ENCODE peak calls at places on chromosome 18, in five cellular contexts. One of them, this sample, is unnamed.
A peak's percentile ranks its signal among the peaks of the same experiment; 100 is the strongest.

GRCh38 chr18:50277935-50278334 is 3.4 kb downstream of the MBD1 start:
- DNase-seq in epithelial cell of esophagus: peak; percentile 91
- DNase-seq in Peyer's patch: no peak
- DNase-seq in vagina: no peak
- DNase-seq in fibroblast of pulmonary artery: peak; percentile 73
- DNase-seq in this sample: no peak

GRCh38 chr18:74447404-74448152 is 9.5 kb downstream of the DIPK1C start:
- DNase-seq in Peyer's patch: no peak
- DNase-seq in vagina: no peak
- DNase-seq in epithelial cell of esophagus: no peak
- DNase-seq in fibroblast of pulmonary artery: no peak
- DNase-seq in this sample: no peak

GRCh38 chr18:53984021-53984420 is 240.4 kb downstream of the MBD2 start:
- DNase-seq in Peyer's patch: no peak
- DNase-seq in fibroblast of pulmonary artery: peak; percentile 14
- DNase-seq in vagina: no peak
- DNase-seq in epithelial cell of esophagus: peak; percentile 64
- DNase-seq in this sample: no peak

GRCh38 chr18:57439985-57440330 is 4.8 kb downstream of the ONECUT2 start:
- DNase-seq in fibroblast of pulmonary artery: no peak
- DNase-seq in epithelial cell of esophagus: no peak
- DNase-seq in vagina: no peak
- DNase-seq in Peyer's patch: no peak
- DNase-seq in this sample: no peak

GRCh38 chr18:26546170-26546874 is 2.0 kb downstream of the KCTD1 start:
- DNase-seq in vagina: no peak
- DNase-seq in Peyer's patch: no peak
- DNase-seq in fibroblast of pulmonary artery: peak; percentile 19
- DNase-seq in epithelial cell of esophagus: peak; percentile 60
- DNase-seq in this sample: no peak

GRCh38 chr18:5542393-5543035 is 1.3 kb downstream of the EPB41L3 start:
- DNase-seq in epithelial cell of esophagus: no peak
- DNase-seq in Peyer's patch: no peak
- DNase-seq in fibroblast of pulmonary artery: no peak
- DNase-seq in vagina: no peak
- DNase-seq in this sample: no peak

GRCh38 chr18:76981388-76981968 is 151.1 kb downstream of the MBP start:
- DNase-seq in vagina: peak; percentile 61
- DNase-seq in epithelial cell of esophagus: no peak
- DNase-seq in Peyer's patch: no peak
- DNase-seq in fibroblast of pulmonary artery: no peak
- DNase-seq in this sample: no peak

GRCh38 chr18:59659486-59660187 is 37.6 kb downstream of the CCBE1 start:
- DNase-seq in Peyer's patch: no peak
- DNase-seq in vagina: no peak
- DNase-seq in epithelial cell of esophagus: peak; percentile 57
- DNase-seq in fibroblast of pulmonary artery: no peak
- DNase-seq in this sample: no peak

GRCh38 chr18:57882465-57882864 is 79.3 kb upstream of the ATP8B1 start:
- DNase-seq in vagina: no peak
- DNase-seq in epithelial cell of esophagus: no peak
- DNase-seq in fibroblast of pulmonary artery: no peak
- DNase-seq in Peyer's patch: no peak
- DNase-seq in this sample: no peak

GRCh38 chr18:56508637-56509036 is 129.8 kb downstream of the TXNL1 start:
- DNase-seq in epithelial cell of esophagus: no peak
- DNase-seq in vagina: no peak
- DNase-seq in Peyer's patch: no peak
- DNase-seq in fibroblast of pulmonary artery: peak; percentile 34
- DNase-seq in this sample: no peak

DNA sequence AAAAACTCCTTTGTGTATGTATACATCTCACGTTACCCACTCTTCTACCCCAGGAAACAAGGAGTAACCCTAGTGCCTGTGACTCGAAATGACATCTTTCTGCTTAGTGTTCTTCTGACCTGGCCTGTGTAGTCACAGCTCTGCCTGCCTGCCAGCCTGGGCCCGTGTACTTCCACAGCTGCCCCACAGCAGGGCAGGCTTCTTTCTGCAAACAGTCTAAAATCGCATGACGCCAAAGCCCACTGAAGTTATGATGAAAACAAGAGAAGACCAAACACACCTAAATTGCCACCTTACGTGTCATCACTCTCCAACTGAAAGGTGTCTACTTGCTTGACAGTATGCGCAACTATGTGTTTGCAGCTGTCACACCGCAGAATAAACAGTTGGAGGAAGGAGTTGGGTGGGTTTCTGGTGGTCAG is 1.5 kb downstream of the GAREM1 start:
- DNase-seq in epithelial cell of esophagus: peak; percentile 54
- DNase-seq in vagina: no peak
- DNase-seq in Peyer's patch: peak; percentile 59
- DNase-seq in fibroblast of pulmonary artery: peak; percentile 50
- DNase-seq in this sample: no peak
- TF ChIP-seq CTCF in epithelial cell of esophagus: peak; percentile 36
- TF ChIP-seq CTCF in vagina: no peak
- TF ChIP-seq CTCF in Peyer's patch: no peak
- TF ChIP-seq CTCF in fibroblast of pulmonary artery: peak; percentile 35
- TF ChIP-seq CTCF in this sample: no peak

GRCh38 chr18:12890964-12891363 is 6.9 kb upstream of the PTPN2 start:
- DNase-seq in fibroblast of pulmonary artery: no peak
- DNase-seq in vagina: no peak
- DNase-seq in Peyer's patch: no peak
- DNase-seq in epithelial cell of esophagus: no peak
- DNase-seq in this sample: no peak

GRCh38 chr18:12895016-12895415 is 11.0 kb upstream of the PTPN2 start:
- DNase-seq in vagina: no peak
- DNase-seq in epithelial cell of esophagus: no peak
- DNase-seq in Peyer's patch: no peak
- DNase-seq in fibroblast of pulmonary artery: no peak
- DNase-seq in this sample: no peak

GRCh38 chr18:12891561-12891960 is 7.5 kb upstream of the PTPN2 start:
- DNase-seq in epithelial cell of esophagus: peak; percentile 62
- DNase-seq in vagina: no peak
- DNase-seq in fibroblast of pulmonary artery: no peak
- DNase-seq in Peyer's patch: no peak
- DNase-seq in this sample: no peak

GRCh38 chr18:12886498-12887126 is 2.6 kb upstream of the PTPN2 start:
- DNase-seq in Peyer's patch: no peak
- DNase-seq in epithelial cell of esophagus: peak; percentile 41
- DNase-seq in fibroblast of pulmonary artery: peak; percentile 24
- DNase-seq in vagina: no peak
- DNase-seq in this sample: no peak

GRCh38 chr18:12890500-12890899 is 6.5 kb upstream of the PTPN2 start:
- DNase-seq in fibroblast of pulmonary artery: peak; percentile 28
- DNase-seq in epithelial cell of esophagus: no peak
- DNase-seq in vagina: no peak
- DNase-seq in Peyer's patch: no peak
- DNase-seq in this sample: no peak
- TF ChIP-seq CTCF in fibroblast of pulmonary artery: peak; percentile 28
- TF ChIP-seq CTCF in epithelial cell of esophagus: peak; percentile 4
- TF ChIP-seq CTCF in vagina: no peak
- TF ChIP-seq CTCF in Peyer's patch: no peak
- TF ChIP-seq CTCF in this sample: no peak

GRCh38 chr18:35993013-35993412 is 20.5 kb downstream of the RMP24 start:
- DNase-seq in epithelial cell of esophagus: no peak
- DNase-seq in Peyer's patch: no peak
- DNase-seq in fibroblast of pulmonary artery: no peak
- DNase-seq in vagina: no peak
- DNase-seq in this sample: no peak

GRCh38 chr18:35999925-36000324 is 27.4 kb downstream of the RMP24 start:
- DNase-seq in Peyer's patch: no peak
- DNase-seq in fibroblast of pulmonary artery: no peak
- DNase-seq in epithelial cell of esophagus: no peak
- DNase-seq in vagina: no peak
- DNase-seq in this sample: no peak

DNA sequence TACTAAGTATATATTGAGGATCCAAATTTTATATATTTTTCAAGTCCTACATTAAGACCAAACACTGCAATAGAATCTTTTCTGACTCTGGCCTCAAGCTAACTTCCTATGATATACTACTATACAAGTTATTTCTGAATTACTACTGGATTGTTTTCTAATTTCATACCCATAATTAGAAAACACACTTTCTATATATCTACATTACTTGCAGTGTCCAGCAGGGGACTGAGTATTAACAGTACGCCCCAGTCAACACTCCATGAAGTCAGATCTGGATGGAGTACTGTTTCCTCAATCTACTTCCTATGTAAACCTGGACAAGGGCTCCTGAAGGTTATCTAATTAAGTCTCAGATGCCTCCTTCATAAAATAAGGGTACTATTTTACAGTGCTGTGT is 26.5 kb downstream of the RMP24 start:
- DNase-seq in fibroblast of pulmonary artery: peak; percentile 22
- DNase-seq in vagina: no peak
- DNase-seq in epithelial cell of esophagus: peak; percentile 27
- DNase-seq in Peyer's patch: no peak
- DNase-seq in this sample: no peak
- TF ChIP-seq CTCF in fibroblast of pulmonary artery: peak; percentile 41
- TF ChIP-seq CTCF in vagina: no peak
- TF ChIP-seq CTCF in epithelial cell of esophagus: peak; percentile 50
- TF ChIP-seq CTCF in Peyer's patch: no peak
- TF ChIP-seq CTCF in this sample: no peak

GRCh38 chr18:34075963-34076860 is 148.5 kb downstream of the NOL4 start:
- DNase-seq in Peyer's patch: no peak
- DNase-seq in vagina: no peak
- DNase-seq in fibroblast of pulmonary artery: no peak
- DNase-seq in epithelial cell of esophagus: no peak
- DNase-seq in this sample: no peak

GRCh38 chr18:34077599-34077998 is 147.1 kb downstream of the NOL4 start:
- DNase-seq in Peyer's patch: no peak
- DNase-seq in vagina: no peak
- DNase-seq in fibroblast of pulmonary artery: no peak
- DNase-seq in epithelial cell of esophagus: no peak
- DNase-seq in this sample: no peak
- TF ChIP-seq CTCF in Peyer's patch: no peak
- TF ChIP-seq CTCF in vagina: no peak
- TF ChIP-seq CTCF in fibroblast of pulmonary artery: no peak
- TF ChIP-seq CTCF in epithelial cell of esophagus: no peak
- TF ChIP-seq CTCF in this sample: no peak

GRCh38 chr18:36419913-36420531 is 122.5 kb downstream of the FHOD3 start:
- DNase-seq in vagina: no peak
- DNase-seq in fibroblast of pulmonary artery: peak; percentile 20
- DNase-seq in epithelial cell of esophagus: peak; percentile 89
- DNase-seq in Peyer's patch: no peak
- DNase-seq in this sample: no peak
- TF ChIP-seq CTCF in vagina: no peak
- TF ChIP-seq CTCF in fibroblast of pulmonary artery: peak; percentile 4
- TF ChIP-seq CTCF in epithelial cell of esophagus: peak; percentile 58
- TF ChIP-seq CTCF in Peyer's patch: no peak
- TF ChIP-seq CTCF in this sample: no peak

GRCh38 chr18:45851196-45851925 is 25.9 kb downstream of the SIGLEC15 start:
- DNase-seq in vagina: no peak
- DNase-seq in epithelial cell of esophagus: no peak
- DNase-seq in Peyer's patch: no peak
- DNase-seq in fibroblast of pulmonary artery: no peak
- DNase-seq in this sample: no peak

GRCh38 chr18:45847119-45847518 is 21.6 kb downstream of the SIGLEC15 start:
- DNase-seq in epithelial cell of esophagus: no peak
- DNase-seq in vagina: no peak
- DNase-seq in fibroblast of pulmonary artery: no peak
- DNase-seq in Peyer's patch: no peak
- DNase-seq in this sample: no peak

GRCh38 chr18:45849529-45849928 is 24.1 kb downstream of the SIGLEC15 start:
- DNase-seq in vagina: no peak
- DNase-seq in epithelial cell of esophagus: no peak
- DNase-seq in Peyer's patch: no peak
- DNase-seq in fibroblast of pulmonary artery: no peak
- DNase-seq in this sample: no peak

GRCh38 chr18:45852631-45853030 is 27.2 kb downstream of the SIGLEC15 start:
- DNase-seq in fibroblast of pulmonary artery: no peak
- DNase-seq in epithelial cell of esophagus: no peak
- DNase-seq in vagina: no peak
- DNase-seq in Peyer's patch: no peak
- DNase-seq in this sample: no peak

DNA sequence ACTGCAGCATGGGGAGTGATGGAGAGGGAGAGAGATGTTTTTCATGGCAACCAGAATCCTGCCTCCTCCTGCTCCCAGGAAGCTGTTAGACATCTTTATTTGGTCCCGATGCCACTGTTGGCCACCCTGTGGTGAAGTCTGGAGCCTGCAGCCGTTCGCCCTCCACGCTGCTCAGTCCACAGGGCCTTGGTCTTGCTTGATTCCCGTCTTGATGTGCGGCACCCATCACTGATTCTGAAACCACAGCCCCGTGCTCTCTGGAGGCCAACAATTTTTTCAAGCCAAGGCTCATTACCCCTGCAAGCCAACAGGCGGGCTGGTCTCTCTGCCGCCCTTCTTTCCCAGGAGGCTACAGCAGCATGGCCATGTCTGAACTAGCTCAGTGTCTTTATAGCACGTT is 24.5 kb downstream of the SIGLEC15 start:
- DNase-seq in epithelial cell of esophagus: peak; percentile 26
- DNase-seq in fibroblast of pulmonary artery: peak; percentile 19
- DNase-seq in Peyer's patch: no peak
- DNase-seq in vagina: no peak
- DNase-seq in this sample: no peak
- TF ChIP-seq CTCF in epithelial cell of esophagus: peak; percentile 52
- TF ChIP-seq CTCF in fibroblast of pulmonary artery: peak; percentile 30
- TF ChIP-seq CTCF in Peyer's patch: no peak
- TF ChIP-seq CTCF in vagina: no peak
- TF ChIP-seq CTCF in this sample: no peak

GRCh38 chr18:48609114-48609513 is 70.3 kb downstream of the CTIF start:
- DNase-seq in Peyer's patch: no peak
- DNase-seq in vagina: no peak
- DNase-seq in fibroblast of pulmonary artery: no peak
- DNase-seq in epithelial cell of esophagus: no peak
- DNase-seq in this sample: no peak

GRCh38 chr18:48602759-48603390 is 64.0 kb downstream of the CTIF start:
- DNase-seq in vagina: no peak
- DNase-seq in epithelial cell of esophagus: no peak
- DNase-seq in Peyer's patch: no peak
- DNase-seq in fibroblast of pulmonary artery: no peak
- DNase-seq in this sample: no peak

GRCh38 chr18:48607049-48607984 is 68.5 kb downstream of the CTIF start:
- DNase-seq in Peyer's patch: no peak
- DNase-seq in fibroblast of pulmonary artery: peak; percentile 88
- DNase-seq in epithelial cell of esophagus: no peak
- DNase-seq in vagina: no peak
- DNase-seq in this sample: no peak

GRCh38 chr18:48608581-48608980 is 69.8 kb downstream of the CTIF start:
- DNase-seq in vagina: no peak
- DNase-seq in fibroblast of pulmonary artery: no peak
- DNase-seq in Peyer's patch: no peak
- DNase-seq in epithelial cell of esophagus: no peak
- DNase-seq in this sample: no peak

DNA sequence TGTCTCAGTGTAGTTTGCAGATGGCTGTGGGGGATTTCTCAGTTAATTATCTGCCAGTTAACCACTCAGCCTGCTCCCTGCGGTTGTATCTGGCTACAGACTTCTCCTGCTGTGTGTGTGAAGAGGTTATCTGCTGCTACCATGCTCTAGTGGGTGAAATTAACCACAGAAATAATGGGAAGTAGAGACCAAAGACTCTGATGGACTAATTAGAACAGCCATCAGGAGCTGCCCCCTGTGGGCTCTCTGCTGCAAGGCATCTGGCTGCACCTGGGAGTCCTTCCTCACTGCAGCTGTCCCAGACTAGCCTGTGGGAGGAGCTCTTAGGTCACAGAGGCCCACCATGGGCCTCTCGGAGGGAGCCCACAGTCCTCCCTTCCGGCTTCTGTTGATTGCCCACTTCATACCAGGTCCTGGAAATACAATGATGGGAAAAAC is 66.6 kb downstream of the CTIF start:
- DNase-seq in epithelial cell of esophagus: peak; percentile 34
- DNase-seq in fibroblast of pulmonary artery: peak; percentile 38
- DNase-seq in Peyer's patch: no peak
- DNase-seq in vagina: no peak
- DNase-seq in this sample: no peak
- TF ChIP-seq CTCF in epithelial cell of esophagus: peak; percentile 33
- TF ChIP-seq CTCF in fibroblast of pulmonary artery: peak; percentile 34
- TF ChIP-seq CTCF in Peyer's patch: no peak
- TF ChIP-seq CTCF in vagina: no peak
- TF ChIP-seq CTCF in this sample: no peak